ENCODE peak calls at places on chromosomes 4 and X, in eight cellular contexts. E is hypothalamus; K is Karpas-422; A is fibroblast of pulmonary artery; V is GM10248; J is stimulated activated CD4-positive, alpha-beta T cell treated with anti-CD3 and anti-CD28 coated beads, Interleukin-1b, Interleukin-23, amount 100 ng/mL, for 4 hours; Z is GM03348; R is AG08396. H is an unnamed sample.

GRCh38 chr4:100317032-100317864 is 127.0 kb upstream of the DDIT4L start:
- DNase-seq in J (no peak), Z (peak), V (no peak), R (no peak), E (no peak), A (peak), K (no peak), H (no peak)

GRCh38 chr4:13990596-13991589 is 363.4 kb upstream of the BOD1L1 start:
- DNase-seq in K (no peak), A (peak), Z (no peak), V (no peak), E (no peak), J (no peak), R (no peak), H (no peak)

GRCh38 chr4:179128299-179128698 is 1686.1 kb upstream of the AGA start:
- DNase-seq in K (no peak), V (no peak), Z (no peak), J (no peak), R (no peak), E (no peak), A (no peak), H (no peak)

GRCh38 chrX:134868766-134869495 is 121.9 kb upstream of the SMIM10 start:
- DNase-seq in J (no peak), E (no peak), Z (peak), R (peak), A (peak), K (no peak), V (no peak), H (no peak)

GRCh38 chrX:108516184-108516583 is 76.5 kb downstream of the COL4A5 start:
- DNase-seq in Z (no peak), A (peak), R (no peak), K (no peak), E (no peak), V (no peak), J (no peak), H (no peak)

GRCh38 chr4:78168029-78168428 is 110.9 kb downstream of the FRAS1 start:
- DNase-seq in E (no peak), A (no peak), R (no peak), K (no peak), Z (no peak), J (no peak), V (no peak), H (no peak)

GRCh38 chrX:155048997-155049619 is 21.8 kb downstream of the CMC4 start:
- DNase-seq in Z (peak), R (peak), A (peak), J (no peak), E (peak), K (peak), V (no peak), H (peak)

GRCh38 chr4:54626113-54626512 is 31.6 kb upstream of the KIT start:
- DNase-seq in E (no peak), K (no peak), R (no peak), V (no peak), J (no peak), A (no peak), Z (no peak), H (no peak)

GRCh38 chr4:183304538-183304937 is 15.5 kb downstream of the CLDN22 start:
- DNase-seq in V (no peak), A (no peak), J (no peak), E (no peak), K (no peak), Z (no peak), R (no peak), H (no peak)

GRCh38 chr4:156293657-156294297 is 340.1 kb upstream of the CTSO start:
- DNase-seq in V (no peak), K (no peak), E (no peak), R (peak), A (peak), Z (peak), J (no peak), H (no peak)

GRCh38 chrX:129961180-129962083 is 21.0 kb upstream of the BCORL1 start:
- DNase-seq in Z (no peak), R (no peak), E (no peak), K (peak), V (peak), J (no peak), A (no peak), H (peak)

GRCh38 chrX:134908235-134908834 is 82.5 kb upstream of the SMIM10 start:
- DNase-seq in K (peak), J (no peak), E (no peak), V (no peak), R (no peak), Z (no peak), A (peak), H (no peak)